ENCODE peak calls at places on chromosome 7, in ten cellular contexts. W is tibial nerve, V is body of pancreas, R is heart left ventricle, O is H54, L is H1, X is IMR-90, Y is ovary, U is prostate gland, K is thyroid gland. P is an unnamed sample.

GRCh38 chr7:112398534-112398933 is 51.7 kb upstream of the IFRD1 start:
- DNase-seq in W (no peak), V (no peak), R (no peak), O (no peak), L (no peak), X (no peak), Y (no peak), U (no peak), K (no peak), P (no peak)

GRCh38 chr7:77331938-77332695 is 84.0 kb downstream of the GSAP start:
- DNase-seq in W (no peak), V (peak; percentile 62), R (peak; percentile 72), O (peak; percentile 56), L (peak; percentile 15), X (peak; percentile 92), Y (peak; percentile 66), U (peak; percentile 62), K (peak; percentile 80), P (peak; percentile 58)

GRCh38 chr7:72037494-72037893 is 374.6 kb downstream of the CALN1 start:
- DNase-seq in W (no peak), V (no peak), R (no peak), O (no peak), L (no peak), X (no peak), Y (no peak), U (no peak), K (no peak), P (no peak)

GRCh38 chr7:19107392-19108147 is 9.9 kb downstream of the TWIST1 start:
- DNase-seq in W (no peak), V (peak; percentile 21), R (no peak), O (no peak), L (no peak), X (peak; percentile 68), Y (peak; percentile 23), U (no peak), K (no peak), P (no peak)

GRCh38 chr7:77727936-77728701 is 31.9 kb downstream of the RSBN1L start:
- DNase-seq in W (no peak), V (no peak), R (no peak), O (no peak), L (no peak), X (peak; percentile 55), Y (no peak), U (no peak), K (no peak), P (no peak)

GRCh38 chr7:23062452-23062851 is 43.1 kb upstream of the KLHL7 start:
- DNase-seq in W (no peak), V (no peak), R (no peak), O (peak; percentile 40), L (no peak), X (peak; percentile 80), Y (no peak), U (no peak), K (no peak), P (no peak)

GRCh38 chr7:68433462-68433861 is 1164.8 kb upstream of the AUTS2 start:
- DNase-seq in W (no peak), V (no peak), R (no peak), O (no peak), L (no peak), X (no peak), Y (no peak), U (no peak), K (no peak), P (no peak)

GRCh38 chr7:147510913-147511312 is 1079.7 kb upstream of the C7orf33 start:
- DNase-seq in W (no peak), V (no peak), R (no peak), O (peak; percentile 7), L (no peak), X (peak; percentile 79), Y (no peak), U (no peak), K (no peak), P (no peak)

GRCh38 chr7:132500727-132501410 is 75.4 kb downstream of the PLXNA4 start:
- DNase-seq in W (peak; percentile 63), V (peak; percentile 62), R (peak; percentile 82), O (no peak), L (no peak), X (no peak), Y (peak; percentile 59), U (no peak), K (peak; percentile 15), P (peak; percentile 80)

GRCh38 chr7:154375956-154376355 is 323.8 kb downstream of the DPP6 start:
- DNase-seq in W (no peak), V (no peak), R (no peak), O (no peak), L (no peak), X (no peak), Y (no peak), U (no peak), K (no peak), P (no peak)

GRCh38 chr7:84735021-84735420 is 451.8 kb downstream of the SEMA3D start:
- DNase-seq in W (no peak), V (no peak), R (no peak), O (no peak), L (no peak), X (no peak), Y (no peak), U (no peak), K (no peak), P (no peak)

GRCh38 chr7:44257618-44258422 is 57.0 kb downstream of the YKT6 start:
- DNase-seq in W (peak; percentile 23), V (peak; percentile 46), R (peak; percentile 93), O (peak; percentile 98), L (no peak), X (peak; percentile 89), Y (peak; percentile 39), U (no peak), K (no peak), P (peak; percentile 34)

GRCh38 chr7:142104550-142105527 is 6.7 kb upstream of the MGAM2 start:
- DNase-seq in W (no peak), V (no peak), R (no peak), O (no peak), L (no peak), X (no peak), Y (no peak), U (no peak), K (no peak), P (peak; percentile 37)

GRCh38 chr7:2037301-2037804 is 195.4 kb downstream of the MAD1L1 start:
- DNase-seq in W (no peak), V (no peak), R (no peak), O (no peak), L (no peak), X (peak; percentile 44), Y (no peak), U (no peak), K (no peak), P (no peak)

GRCh38 chr7:121419201-121420148 is 23.4 kb upstream of the FAM3C start:
- DNase-seq in W (no peak), V (peak; percentile 42), R (no peak), O (no peak), L (no peak), X (no peak), Y (no peak), U (no peak), K (no peak), P (peak; percentile 29)

GRCh38 chr7:405489-406211 is 114.0 kb downstream of the PDGFA start:
- DNase-seq in W (no peak), V (no peak), R (peak; percentile 14), O (no peak), L (no peak), X (no peak), Y (peak; percentile 33), U (no peak), K (no peak), P (peak; percentile 20)

GRCh38 chr7:26399309-26399610 is 107.6 kb downstream of the SNX10 start:
- DNase-seq in W (no peak), V (peak; percentile 65), R (no peak), O (no peak), L (no peak), X (peak; percentile 2), Y (peak; percentile 33), U (peak; percentile 24), K (peak; percentile 32), P (peak; percentile 28)

DNA sequence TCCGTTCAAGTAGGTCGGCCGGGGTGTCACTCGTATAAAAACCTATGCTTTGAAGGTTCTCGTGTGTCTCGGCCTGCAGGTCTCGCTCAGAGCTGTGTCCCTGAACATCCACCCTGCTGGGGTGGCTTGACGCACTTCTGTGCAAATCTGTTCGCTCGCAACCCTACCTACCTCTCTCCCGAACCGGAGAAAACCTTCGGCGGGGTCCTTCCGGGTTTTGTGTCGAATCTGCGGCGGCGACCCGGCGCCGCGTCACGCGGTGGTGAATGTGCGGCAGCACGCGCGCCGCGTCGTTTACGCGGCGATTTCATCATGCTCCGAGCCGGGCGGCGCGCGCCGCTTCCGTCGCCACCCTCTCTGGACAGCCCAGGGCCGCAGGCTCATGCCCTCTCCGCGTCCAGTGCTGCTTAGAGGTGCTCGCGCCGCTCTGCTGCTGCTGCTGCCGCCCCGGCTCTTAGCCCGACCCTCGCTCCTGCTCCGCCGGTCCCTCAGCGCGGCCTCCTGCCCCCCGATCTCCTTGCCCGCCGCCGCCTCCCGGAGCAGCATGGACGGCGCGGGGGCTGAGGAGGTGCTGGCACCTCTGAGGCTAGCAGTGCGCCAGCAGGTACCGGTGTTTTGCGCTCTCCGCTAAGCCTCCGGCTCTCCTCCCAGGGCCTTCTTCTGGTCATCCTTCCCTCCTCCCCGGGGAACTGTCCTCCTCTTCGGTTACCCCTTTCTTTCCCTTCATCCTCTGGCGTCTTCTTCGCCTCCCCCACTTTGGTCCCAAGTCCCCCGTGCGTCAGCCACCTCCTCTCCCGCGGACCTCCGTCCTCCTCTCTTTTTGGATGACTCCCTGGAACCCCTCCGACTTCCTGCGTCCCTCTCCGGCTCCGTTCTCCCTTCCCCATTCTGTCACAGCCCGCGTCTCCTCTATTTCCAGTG is at the start of gene GARS1:
- DNase-seq in W (peak; percentile 78), V (peak; percentile 92), R (peak; percentile 92), O (peak; percentile 89), L (peak; percentile 68), X (peak; percentile 92), Y (peak; percentile 92), U (peak; percentile 83), K (peak; percentile 90), P (peak; percentile 93)
- TF ChIP-seq POLR2A in W (peak; percentile 87), V (peak; percentile 94), R (no peak), O (peak; percentile 98), L (peak; percentile 97), X (peak; percentile 94), Y (peak; percentile 85), U (peak; percentile 84), K (peak; percentile 90), P (peak; percentile 67)

GRCh38 chr7:73758581-73759138 is 11.4 kb downstream of the CLDN3 start:
- DNase-seq in W (no peak), V (peak; percentile 87), R (no peak), O (no peak), L (no peak), X (no peak), Y (no peak), U (peak; percentile 82), K (peak; percentile 42), P (no peak)
- TF ChIP-seq POLR2A in W (no peak), V (peak; percentile 67), R (no peak), O (no peak), L (no peak), X (no peak), Y (no peak), U (no peak), K (no peak), P (no peak)

GRCh38 chr7:151631968-151632749 is 112.5 kb upstream of the RHEB start:
- DNase-seq in W (peak; percentile 38), V (peak; percentile 93), R (peak; percentile 83), O (peak; percentile 57), L (peak; percentile 41), X (peak; percentile 64), Y (peak; percentile 88), U (peak; percentile 86), K (peak; percentile 94), P (peak; percentile 89)
- TF ChIP-seq POLR2A in W (peak; percentile 5), V (peak; percentile 60), R (no peak), O (peak; percentile 62), L (peak; percentile 24), X (peak; percentile 34), Y (peak; percentile 1), U (peak; percentile 61), K (peak; percentile 70), P (no peak)

GRCh38 chr7:151711906-151712771 is 164.8 kb downstream of the PRKAG2 start:
- DNase-seq in W (no peak), V (no peak), R (no peak), O (peak; percentile 42), L (no peak), X (no peak), Y (no peak), U (no peak), K (peak; percentile 63), P (no peak)
- TF ChIP-seq POLR2A in W (no peak), V (no peak), R (no peak), O (no peak), L (no peak), X (no peak), Y (no peak), U (no peak), K (peak; percentile 29), P (no peak)